ENCODE peak calls at places on chromosomes 6 and 20, in six cellular contexts. K, V, S, F, O and U are unnamed samples.

GRCh38 chr20:47220161-47220582 is 136.3 kb downstream of the ZMYND8 start:
- DNase-seq in O (peak; percentile 29), K (peak; percentile 56), S (peak; percentile 78), V (peak; percentile 20), F (peak; percentile 75), U (no peak)

GRCh38 chr6:133947302-133947900 is 5.6 kb upstream of the TBPL1 start:
- DNase-seq in V (no peak), F (no peak), K (no peak), S (no peak), O (peak; percentile 61), U (no peak)

GRCh38 chr6:145714731-145715130 is 20.6 kb downstream of the EPM2A start:
- DNase-seq in O (no peak), K (peak; percentile 16), S (no peak), V (no peak), F (no peak), U (no peak)

GRCh38 chr6:101935732-101936131 is 542.2 kb downstream of the GRIK2 start:
- DNase-seq in O (no peak), K (no peak), F (no peak), S (no peak), V (no peak), U (no peak)

GRCh38 chr6:53928641-53929339 is 134.0 kb downstream of the LRRC1 start:
- DNase-seq in O (peak; percentile 39), S (no peak), V (no peak), F (no peak), K (no peak), U (no peak)

GRCh38 chr20:37226889-37227288 is 34.7 kb downstream of the GHRH start:
- DNase-seq in K (no peak), S (no peak), F (no peak), O (no peak), V (no peak), U (no peak)

GRCh38 chr6:95690328-95690727 is 113.0 kb downstream of the MANEA start:
- DNase-seq in F (no peak), O (no peak), V (no peak), K (peak; percentile 6), S (no peak), U (no peak)

GRCh38 chr20:34522969-34523871 is 7.0 kb downstream of the DYNLRB1 start:
- DNase-seq in F (peak; percentile 72), K (peak; percentile 90), V (no peak), S (peak; percentile 87), O (peak; percentile 79), U (no peak)

GRCh38 chr20:20277772-20278382 is 90.0 kb upstream of the INSM1 start:
- DNase-seq in F (no peak), K (peak; percentile 51), O (no peak), V (no peak), S (no peak), U (no peak)